ENCODE peak calls at places on chromosomes 13 and 19, in four cellular contexts. I, U, E and K are unnamed samples.

GRCh38 chr19:11659612-11660011 is 62.3 kb downstream of the ZNF627 start:
- DNase-seq in I (no peak), E (peak; percentile 36), U (no peak), K (no peak)

GRCh38 chr13:38301236-38301635 is 48.4 kb upstream of the UFM1 start:
- DNase-seq in E (no peak), U (no peak), I (no peak), K (no peak)

GRCh38 chr13:41883147-41883546 is 77.8 kb downstream of the VWA8 start:
- DNase-seq in U (no peak), E (no peak), I (no peak), K (no peak)

GRCh38 chr19:37905936-37906867 is at the start of gene WDR87:
- DNase-seq in I (peak; percentile 48), E (peak; percentile 24), U (peak; percentile 45), K (no peak)

GRCh38 chr19:2811221-2811722 is 8.4 kb upstream of the ZNF554 start:
- DNase-seq in I (no peak), U (no peak), E (no peak), K (no peak)

GRCh38 chr19:45075215-45076028 is 856 bp downstream of the ZNF296 start:
- DNase-seq in I (peak; percentile 88), U (peak; percentile 39), E (peak; percentile 26), K (no peak)

GRCh38 chr13:67140006-67140405 is 90.1 kb downstream of the PCDH9 start:
- DNase-seq in U (no peak), I (no peak), E (no peak), K (no peak)

GRCh38 chr13:108304170-108305068 is 34.9 kb downstream of the TNFSF13B start:
- DNase-seq in E (no peak), I (no peak), U (no peak), K (no peak)

GRCh38 chr19:38270587-38271167 is 6.3 kb downstream of the SPINT2 start:
- DNase-seq in I (no peak), U (no peak), E (peak; percentile 87), K (no peak)

GRCh38 chr13:101661839-101662238 is 209.4 kb downstream of the ITGBL1 start:
- DNase-seq in E (peak; percentile 41), U (no peak), I (no peak), K (no peak)

GRCh38 chr19:33171916-33172359 is 22.2 kb upstream of the LRP3 start:
- DNase-seq in U (no peak), I (no peak), E (peak; percentile 70), K (no peak)

GRCh38 chr19:14570864-14571527 is 870 bp downstream of the NDUFB7 start:
- DNase-seq in E (no peak), U (no peak), I (no peak), K (no peak)

GRCh38 chr19:55071913-55072312 is 3.8 kb upstream of the EPS8L1 start:
- DNase-seq in I (no peak), U (no peak), E (no peak), K (no peak)

GRCh38 chr19:55077106-55077505 is 1.4 kb downstream of the EPS8L1 start:
- DNase-seq in E (peak; percentile 16), I (no peak), U (no peak), K (no peak)

GRCh38 chr19:55076321-55076720 is 652 bp downstream of the EPS8L1 start:
- DNase-seq in U (no peak), E (no peak), I (no peak), K (no peak)

GRCh38 chr19:55078996-55079395 is 3.3 kb downstream of the EPS8L1 start:
- DNase-seq in U (no peak), I (no peak), E (no peak), K (no peak)

DNA sequence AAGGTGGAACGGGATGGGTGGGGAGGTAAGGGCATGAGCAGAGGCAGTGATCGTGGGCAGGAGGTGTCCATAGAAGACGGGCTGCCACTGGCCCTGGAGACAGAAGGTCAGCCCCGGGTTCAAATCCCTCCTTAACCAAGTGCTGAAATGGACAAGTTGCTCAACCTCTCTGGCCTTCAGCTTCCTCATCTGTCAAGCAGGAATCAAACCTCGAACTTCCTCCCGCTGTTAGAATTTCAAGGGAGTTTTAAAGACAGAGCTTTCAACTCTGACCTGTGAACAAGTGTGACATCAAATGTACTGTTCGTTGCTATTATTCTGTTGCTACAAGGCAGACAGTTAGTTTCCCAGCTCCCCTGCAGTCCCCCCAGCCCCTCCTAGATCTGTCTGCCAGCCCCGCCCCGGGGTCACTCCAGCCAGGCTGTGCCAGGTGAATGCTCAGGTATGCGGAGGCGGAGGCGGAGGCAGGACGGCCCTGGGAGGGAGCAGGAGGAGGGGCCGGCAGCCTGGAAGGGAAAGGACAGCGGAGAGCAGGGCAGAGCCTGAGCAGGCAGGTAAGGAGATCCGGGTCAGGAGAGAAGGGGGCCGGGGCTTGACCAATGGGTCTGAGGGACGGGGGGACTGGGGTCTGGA is at the start of gene EPS8L1:
- DNase-seq in U (peak; percentile 64), E (no peak), I (peak; percentile 89), K (no peak)
- H3K27ac ChIP-seq in U (peak within 1 kb of the TSS; percentile 74), E (no peak within 1 kb of the TSS), I (peak within 1 kb of the TSS; percentile 74), K (peak within 1 kb of the TSS; percentile 73)

DNA sequence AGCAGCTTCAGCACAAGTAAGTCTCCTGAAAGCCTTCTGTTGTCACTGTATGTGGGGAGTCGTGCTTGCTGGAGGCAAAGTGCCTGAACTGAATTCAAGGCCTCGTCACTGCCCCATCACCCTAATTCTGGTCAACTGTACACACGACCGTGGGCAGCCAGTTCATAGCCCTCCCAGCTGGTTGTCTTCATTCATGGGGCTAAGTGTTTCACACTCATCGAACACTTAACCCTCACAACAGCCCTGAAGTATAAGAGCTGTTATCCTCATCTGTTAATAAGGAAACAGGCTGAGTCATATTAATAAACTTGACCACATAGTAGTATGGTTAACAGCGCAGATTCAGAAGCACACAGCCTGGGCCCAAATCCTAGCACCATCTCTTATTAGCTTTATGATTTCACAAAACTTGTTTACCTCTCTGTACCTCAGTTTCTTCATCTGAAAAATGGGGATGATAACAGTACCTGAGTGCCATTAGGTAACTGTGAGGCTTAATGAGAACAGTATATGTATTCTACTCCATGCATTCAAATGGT is 66.7 kb downstream of the CDADC1 start:
- DNase-seq in E (peak; percentile 79), U (no peak), I (no peak), K (no peak)
- H3K27ac ChIP-seq in E (peak overlapping the region; percentile 95), U (peak overlapping the region; percentile 35), I (peak overlapping the region; percentile 88), K (peak overlapping the region; percentile 78)

GRCh38 chr19:46460981-46461380 is 10.4 kb downstream of the PNMA8A start:
- DNase-seq in U (no peak), I (no peak), E (no peak), K (no peak)
- H3K27ac ChIP-seq in U (no peak overlapping the region), I (no peak overlapping the region), E (no peak overlapping the region), K (peak overlapping the region; percentile 87)

DNA sequence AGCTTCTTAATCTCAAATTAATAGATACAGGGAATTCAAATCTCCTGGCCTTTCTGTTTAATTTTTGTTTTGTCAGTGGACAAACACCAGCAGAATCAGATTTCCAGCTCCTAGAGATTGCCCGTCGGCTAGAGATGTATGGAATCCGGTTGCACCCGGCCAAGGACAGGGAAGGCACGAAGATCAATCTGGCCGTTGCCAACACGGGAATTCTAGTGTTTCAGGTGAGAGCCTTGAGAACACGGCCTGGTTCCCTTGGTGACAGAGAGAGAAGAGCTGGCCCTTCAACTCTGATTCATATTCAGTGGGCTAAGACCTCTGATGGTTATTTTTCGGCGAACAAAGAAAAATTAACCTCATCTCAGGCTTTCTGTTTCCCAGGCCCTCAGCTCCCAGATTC is 191.3 kb downstream of the STK24 start:
- DNase-seq in I (no peak), U (no peak), E (no peak), K (no peak)
- H3K27ac ChIP-seq in I (no peak overlapping the region), U (no peak overlapping the region), E (no peak overlapping the region), K (no peak overlapping the region)

DNA sequence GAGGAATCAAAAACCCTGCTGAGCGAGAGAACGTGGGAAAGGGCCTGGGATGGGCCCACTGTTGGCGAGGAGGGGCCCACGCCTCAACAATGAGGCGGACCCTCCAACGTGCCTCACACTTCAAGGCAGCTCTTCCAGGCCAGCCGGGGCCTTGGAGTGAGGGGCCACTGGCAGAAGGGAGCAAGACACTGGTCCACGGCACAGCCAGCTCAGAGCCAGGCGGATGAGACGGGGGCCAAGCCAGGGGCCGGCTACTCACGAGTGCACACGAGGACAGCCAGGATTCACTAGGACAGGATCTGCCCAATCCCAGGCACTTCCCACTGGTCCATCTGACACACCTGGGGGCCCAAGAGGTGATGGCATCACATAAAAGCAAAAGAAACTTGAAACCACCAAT is 20.5 kb downstream of the ELL start:
- DNase-seq in U (no peak), I (no peak), E (no peak), K (no peak)
- H3K27ac ChIP-seq in U (peak overlapping the region; percentile 69), I (peak overlapping the region; percentile 75), E (no peak overlapping the region), K (no peak overlapping the region)